ENCODE peak calls at places on chromosomes 7 and 10, in ten cellular contexts. R, H, U, E, V, A, F, L, T and S are unnamed samples.

GRCh38 chr10:100760726-100761125 is 15.3 kb downstream of the PAX2 start:
- DNase-seq in R (no peak), H (no peak), U (no peak), E (no peak), V (no peak), A (no peak), F (no peak), L (no peak), T (no peak), S (no peak)

GRCh38 chr7:20407585-20408466 is 77.1 kb downstream of the ITGB8 start:
- DNase-seq in R (no peak), H (peak; percentile 86), U (no peak), E (peak; percentile 85), V (peak; percentile 80), A (peak; percentile 22), F (no peak), L (no peak), T (peak; percentile 27), S (no peak)

GRCh38 chr10:29611796-29612381 is 22.9 kb downstream of the SVIL start:
- DNase-seq in R (no peak), H (no peak), U (no peak), E (no peak), V (no peak), A (no peak), F (no peak), L (no peak), T (no peak), S (no peak)

GRCh38 chr7:20264623-20265022 is 47.4 kb upstream of the MACC1 start:
- DNase-seq in R (no peak), H (no peak), U (no peak), E (no peak), V (no peak), A (no peak), F (no peak), L (no peak), T (no peak), S (no peak)

GRCh38 chr10:32171213-32171612 is 115.0 kb upstream of the KIF5B start:
- DNase-seq in R (no peak), H (no peak), U (no peak), E (no peak), V (no peak), A (no peak), F (no peak), L (no peak), T (no peak), S (no peak)

GRCh38 chr10:62709200-62709599 is 95.3 kb upstream of the ADO start:
- DNase-seq in R (no peak), H (no peak), U (no peak), E (no peak), V (no peak), A (no peak), F (no peak), L (no peak), T (no peak), S (no peak)

GRCh38 chr10:75401569-75402485 is at the start of gene ZNF503:
- DNase-seq in R (peak; percentile 68), H (peak; percentile 99), U (no peak), E (peak; percentile 99), V (peak; percentile 97), A (peak; percentile 78), F (peak; percentile 85), L (peak; percentile 96), T (peak; percentile 84), S (peak; percentile 93)

GRCh38 chr10:15461353-15462108 is 90.4 kb upstream of the FAM171A1 start:
- DNase-seq in R (no peak), H (peak; percentile 26), U (no peak), E (peak; percentile 59), V (peak; percentile 19), A (peak; percentile 84), F (peak; percentile 28), L (no peak), T (no peak), S (no peak)

DNA sequence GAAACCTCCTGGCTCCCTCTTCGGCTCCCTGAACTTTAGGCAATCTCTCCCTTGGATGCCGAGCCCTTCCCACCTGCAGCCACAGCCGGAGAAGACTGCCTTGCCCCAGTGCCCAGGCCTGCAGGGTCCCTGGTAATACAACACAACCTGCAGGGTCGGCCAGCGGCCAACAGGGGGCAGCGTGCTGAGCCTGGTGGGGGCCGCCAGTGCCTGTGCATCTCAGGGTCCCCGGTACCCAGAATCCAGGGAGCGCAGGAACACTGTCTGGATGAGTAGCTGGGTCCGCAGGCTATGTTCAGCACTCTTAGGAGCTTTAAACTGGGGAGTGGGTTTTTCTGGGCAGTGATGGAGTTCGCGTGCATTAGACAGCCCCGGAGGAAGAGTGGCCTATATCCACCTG is 17.5 kb upstream of the C10orf71 start:
- DNase-seq in R (no peak), H (no peak), U (no peak), E (no peak), V (no peak), A (no peak), F (no peak), L (no peak), T (no peak), S (peak; percentile 53)
- TF ChIP-seq CTCF in R (peak; percentile 17), H (no peak), U (no peak), E (peak; percentile 21), V (peak; percentile 25), A (peak; percentile 12), F (peak; percentile 45), L (peak; percentile 6), T (no peak), S (peak; percentile 77)

GRCh38 chr10:72260588-72261322 is 13.0 kb upstream of the DDIT4 start:
- DNase-seq in R (peak; percentile 89), H (peak; percentile 91), U (peak; percentile 79), E (peak; percentile 96), V (peak; percentile 88), A (no peak), F (peak; percentile 82), L (peak; percentile 56), T (no peak), S (peak; percentile 80)

GRCh38 chr10:72258617-72259016 is 15.1 kb upstream of the DDIT4 start:
- DNase-seq in R (no peak), H (no peak), U (no peak), E (no peak), V (no peak), A (no peak), F (no peak), L (no peak), T (no peak), S (no peak)

GRCh38 chr10:72261323-72262018 is 12.3 kb upstream of the DDIT4 start:
- DNase-seq in R (peak; percentile 73), H (no peak), U (no peak), E (no peak), V (no peak), A (no peak), F (peak; percentile 75), L (no peak), T (no peak), S (peak; percentile 19)

GRCh38 chr10:72259491-72260214 is 14.1 kb upstream of the DDIT4 start:
- DNase-seq in R (peak; percentile 42), H (no peak), U (no peak), E (peak; percentile 78), V (no peak), A (peak; percentile 55), F (no peak), L (no peak), T (no peak), S (no peak)

DNA sequence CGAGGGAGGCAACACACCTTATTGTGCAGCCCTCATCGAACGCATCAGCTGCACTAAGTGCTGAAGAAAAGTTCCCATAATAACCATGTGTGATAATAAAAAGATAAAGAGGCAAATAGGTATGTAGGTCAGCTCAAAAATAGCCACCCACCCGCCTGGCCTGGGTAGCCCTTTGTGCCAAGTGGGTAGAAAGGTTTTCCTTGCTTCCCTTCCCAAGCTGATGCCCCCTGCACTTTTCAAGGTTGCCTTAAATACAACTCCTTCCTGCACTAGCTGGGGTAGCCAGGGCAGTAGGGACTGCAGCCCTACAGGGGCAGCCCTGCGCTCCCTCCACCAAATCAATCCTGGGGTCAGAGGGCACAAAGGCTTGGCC is 13.5 kb upstream of the DDIT4 start:
- DNase-seq in R (no peak), H (peak; percentile 74), U (no peak), E (no peak), V (peak; percentile 62), A (no peak), F (no peak), L (no peak), T (no peak), S (no peak)
- TF ChIP-seq CTCF in R (no peak), H (no peak), U (no peak), E (no peak), V (no peak), A (no peak), F (no peak), L (no peak), T (no peak), S (no peak)

GRCh38 chr10:28302012-28302667 is 724 bp downstream of the MPP7 start:
- DNase-seq in R (no peak), H (no peak), U (no peak), E (peak; percentile 43), V (no peak), A (no peak), F (no peak), L (no peak), T (peak; percentile 24), S (no peak)

GRCh38 chr10:28296023-28296422 is 6.8 kb downstream of the MPP7 start:
- DNase-seq in R (no peak), H (no peak), U (no peak), E (no peak), V (no peak), A (no peak), F (no peak), L (no peak), T (no peak), S (no peak)

GRCh38 chr10:28304032-28304571 is 1.2 kb upstream of the MPP7 start:
- DNase-seq in R (no peak), H (no peak), U (no peak), E (no peak), V (no peak), A (no peak), F (no peak), L (no peak), T (no peak), S (no peak)

GRCh38 chr10:28302668-28303488 is at the start of gene MPP7:
- DNase-seq in R (peak; percentile 95), H (peak; percentile 96), U (peak; percentile 97), E (peak; percentile 98), V (peak; percentile 95), A (peak; percentile 93), F (peak; percentile 97), L (peak; percentile 95), T (peak; percentile 90), S (peak; percentile 96)

DNA sequence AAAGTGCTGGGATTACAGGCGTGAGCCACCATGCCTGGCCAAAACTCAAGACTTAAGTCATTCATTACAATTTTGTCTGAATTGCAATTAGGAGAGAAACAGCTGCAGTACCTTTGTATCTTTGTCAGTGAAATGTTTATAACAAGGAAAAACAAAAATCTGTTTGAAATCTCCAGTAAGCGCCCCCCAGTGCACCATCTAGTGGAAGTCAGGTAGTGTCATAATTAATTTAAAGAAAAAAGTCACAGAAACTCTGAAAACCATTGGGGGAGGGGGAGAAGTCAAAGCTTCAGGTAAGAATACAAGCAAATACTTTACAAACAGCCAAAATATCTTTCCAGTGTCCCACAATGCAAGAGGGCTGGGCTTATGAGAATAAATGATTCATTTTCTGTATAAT is 2.8 kb downstream of the MPP7 start:
- DNase-seq in R (no peak), H (no peak), U (no peak), E (no peak), V (no peak), A (no peak), F (no peak), L (no peak), T (no peak), S (no peak)
- TF ChIP-seq CTCF in R (no peak), H (no peak), U (peak; percentile 26), E (no peak), V (no peak), A (no peak), F (no peak), L (no peak), T (no peak), S (no peak)

GRCh38 chr7:43926193-43927043 is at the start of gene UBE2D4:
- DNase-seq in R (peak; percentile 92), H (peak; percentile 90), U (peak; percentile 80), E (peak; percentile 70), V (peak; percentile 88), A (no peak), F (peak; percentile 94), L (no peak), T (peak; percentile 72), S (peak; percentile 65)
- TF ChIP-seq CTCF in R (no peak), H (no peak), U (no peak), E (peak; percentile 17), V (peak; percentile 22), A (no peak), F (peak; percentile 5), L (no peak), T (no peak), S (no peak)